ENCODE peak calls at places on chromosome 2, in five cellular contexts. X is HepG2, F is HCT116, V is H1, W is K562. U is an unnamed sample.

GRCh38 chr2:12341919-12342318 is 374.8 kb upstream of the TRIB2 start:
- DNase-seq in X (no peak), F (no peak), V (no peak), W (peak; percentile 61), U (no peak)

GRCh38 chr2:192004188-192004963 is 157.5 kb upstream of the CAVIN2 start:
- DNase-seq in X (peak; percentile 18), F (no peak), V (no peak), W (no peak), U (no peak)

GRCh38 chr2:68031546-68032160 is 31.2 kb downstream of the C1D start:
- DNase-seq in X (peak; percentile 64), F (peak; percentile 32), V (no peak), W (peak; percentile 64), U (peak; percentile 33)

GRCh38 chr2:232668805-232669444 is 28.2 kb upstream of the GIGYF2 start:
- DNase-seq in X (peak; percentile 38), F (peak; percentile 3), V (no peak), W (peak; percentile 26), U (no peak)

GRCh38 chr2:9309147-9309546 is 102.5 kb downstream of the ASAP2 start:
- DNase-seq in X (no peak), F (no peak), V (no peak), W (no peak), U (no peak)

GRCh38 chr2:108535380-108535677 is 1.1 kb downstream of the LIMS1 start:
- DNase-seq in X (no peak), F (no peak), V (no peak), W (no peak), U (no peak)

GRCh38 chr2:226618875-226619605 is 180.6 kb downstream of the IRS1 start:
- DNase-seq in X (peak; percentile 98), F (peak; percentile 27), V (no peak), W (no peak), U (no peak)

GRCh38 chr2:153986488-153987229 is 114.9 kb downstream of the GALNT13 start:
- DNase-seq in X (peak; percentile 10), F (peak; percentile 52), V (no peak), W (no peak), U (no peak)

GRCh38 chr2:99537910-99538485 is 48.2 kb upstream of the REV1 start:
- DNase-seq in X (no peak), F (no peak), V (no peak), W (no peak), U (no peak)

GRCh38 chr2:41922177-41922576 is 125.6 kb upstream of the PKDCC start:
- DNase-seq in X (no peak), F (no peak), V (no peak), W (peak; percentile 63), U (no peak)

GRCh38 chr2:60515751-60516226 is 37.7 kb downstream of the BCL11A start:
- DNase-seq in X (no peak), F (no peak), V (peak; percentile 39), W (no peak), U (no peak)

GRCh38 chr2:102886216-102886893 is 124.5 kb downstream of the TMEM182 start:
- DNase-seq in X (no peak), F (no peak), V (no peak), W (no peak), U (no peak)

GRCh38 chr2:154704991-154705390 is 6.5 kb downstream of the KCNJ3 start:
- DNase-seq in X (no peak), F (no peak), V (no peak), W (no peak), U (no peak)

GRCh38 chr2:150358468-150358807 is 129.0 kb downstream of the RND3 start:
- DNase-seq in X (no peak), F (no peak), V (no peak), W (no peak), U (no peak)

GRCh38 chr2:175855794-175856453 is 146.1 kb downstream of the LNPK start:
- DNase-seq in X (no peak), F (peak; percentile 18), V (no peak), W (no peak), U (no peak)

GRCh38 chr2:121136323-121136722 is 148.7 kb downstream of the TFCP2L1 start:
- DNase-seq in X (no peak), F (no peak), V (no peak), W (peak; percentile 16), U (no peak)

GRCh38 chr2:207617011-207617671 is 8.1 kb downstream of the METTL21A start:
- DNase-seq in X (no peak), F (peak; percentile 67), V (peak; percentile 29), W (no peak), U (peak; percentile 50)

GRCh38 chr2:98487806-98488189 is 43.1 kb downstream of the INPP4A start:
- DNase-seq in X (peak; percentile 66), F (peak; percentile 39), V (no peak), W (peak; percentile 61), U (no peak)

GRCh38 chr2:85709385-85709784 is 15.2 kb downstream of the GNLY start:
- DNase-seq in X (no peak), F (no peak), V (no peak), W (no peak), U (no peak)

GRCh38 chr2:216619411-216620393 is 13.5 kb upstream of the IGFBP2 start:
- DNase-seq in X (peak; percentile 62), F (no peak), V (peak; percentile 57), W (peak; percentile 6), U (no peak)

DNA sequence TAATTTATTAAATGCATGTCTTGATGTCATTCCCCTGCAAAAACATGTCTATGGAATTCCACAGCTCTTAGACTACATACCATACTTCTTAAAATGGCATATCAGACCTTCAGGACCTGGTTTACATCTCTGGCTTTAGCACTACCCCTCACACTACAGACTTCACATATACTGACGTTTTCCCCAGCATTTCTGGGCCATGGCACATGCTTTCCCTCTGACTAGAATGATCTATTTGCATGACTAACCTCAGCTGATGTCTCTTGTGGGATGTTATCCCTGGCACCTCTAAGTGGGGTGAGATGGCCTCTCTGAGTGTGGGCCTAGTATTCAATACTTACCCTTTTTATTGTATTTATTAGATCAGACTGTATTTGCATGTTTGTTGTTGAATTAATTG is 381.6 kb downstream of the ERBB4 start:
- DNase-seq in X (no peak), F (no peak), V (no peak), W (no peak), U (no peak)
- H3K4me3 ChIP-seq in X (no peak overlapping the region), F (no peak overlapping the region), V (no peak overlapping the region), W (no peak overlapping the region), U (no peak overlapping the region)

DNA sequence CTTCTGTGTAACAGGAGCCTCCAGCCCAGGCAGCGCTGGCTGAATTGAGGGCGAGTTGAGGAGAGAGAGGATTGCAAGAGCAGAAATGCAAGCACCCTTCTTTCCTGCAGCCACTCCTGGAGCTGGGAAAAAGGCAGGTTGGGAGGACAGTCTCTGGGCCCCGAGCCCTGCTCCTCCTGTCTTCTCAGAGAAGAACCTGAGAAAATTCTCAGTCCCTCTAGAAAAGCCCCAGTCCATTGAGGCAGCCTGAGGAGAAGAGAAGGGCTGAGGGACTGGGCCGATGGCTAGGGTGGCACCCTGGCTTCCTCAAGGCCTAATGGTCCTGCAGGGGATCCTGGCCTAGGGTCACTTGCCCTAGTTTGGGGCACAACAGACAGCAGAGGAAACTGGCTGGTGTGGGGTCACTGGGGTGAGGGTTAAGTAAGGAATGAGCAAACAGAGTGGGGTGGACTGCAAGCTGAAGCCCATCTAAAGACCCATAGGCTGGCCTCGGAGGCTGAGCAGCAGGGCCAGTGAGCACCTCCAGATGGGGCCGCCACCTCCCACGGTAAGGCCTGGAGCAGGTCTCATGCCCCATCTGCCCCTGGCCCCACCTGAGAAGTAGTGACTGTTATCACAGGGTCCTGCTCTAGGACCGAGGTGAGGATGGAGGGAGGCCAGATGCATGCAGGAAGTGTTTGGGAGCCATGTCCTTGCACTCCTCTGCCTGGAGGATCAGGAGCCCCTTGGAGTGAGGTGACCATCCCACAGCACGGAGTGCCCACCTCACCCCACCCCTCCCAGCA is 12.4 kb downstream of the CIB4 start:
- DNase-seq in X (no peak), F (no peak), V (no peak), W (no peak), U (no peak)
- TF ChIP-seq ZNF274 in X (no peak), F (no peak), V (no peak), W (no peak), U (no peak)

DNA sequence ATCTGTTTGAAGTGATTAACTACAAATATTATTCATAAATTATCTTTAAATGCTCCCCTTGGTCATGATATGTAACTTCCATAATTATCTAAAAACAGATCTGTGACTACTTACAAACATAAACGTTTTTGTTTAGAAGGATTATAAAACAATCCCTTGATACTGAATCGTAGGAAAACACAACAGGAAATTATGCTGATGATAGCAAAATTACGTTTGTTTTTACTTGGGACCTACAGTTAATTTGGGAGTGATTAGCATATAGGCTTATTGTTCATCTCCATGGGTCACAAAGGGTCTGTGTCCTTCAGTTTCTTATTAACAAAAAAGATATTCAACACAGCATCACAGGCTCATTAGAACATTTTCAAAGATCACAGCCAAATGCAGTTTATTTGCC is 4.3 kb downstream of the CCDC195 start:
- DNase-seq in X (no peak), F (no peak), V (no peak), W (no peak), U (no peak)
- H3K4me3 ChIP-seq in X (no peak overlapping the region), F (no peak overlapping the region), V (no peak overlapping the region), W (no peak overlapping the region), U (no peak overlapping the region)

GRCh38 chr2:172249986-172250385 is 147.3 kb upstream of the DLX2 start:
- DNase-seq in X (no peak), F (no peak), V (no peak), W (no peak), U (no peak)

GRCh38 chr2:172253190-172254052 is 150.7 kb upstream of the DLX2 start:
- DNase-seq in X (peak; percentile 91), F (peak; percentile 100), V (no peak), W (peak; percentile 68), U (no peak)

GRCh38 chr2:172250801-172251200 is 148.1 kb upstream of the DLX2 start:
- DNase-seq in X (no peak), F (no peak), V (no peak), W (no peak), U (no peak)

GRCh38 chr2:172251231-172251630 is 148.5 kb upstream of the DLX2 start:
- DNase-seq in X (no peak), F (no peak), V (no peak), W (no peak), U (no peak)

DNA sequence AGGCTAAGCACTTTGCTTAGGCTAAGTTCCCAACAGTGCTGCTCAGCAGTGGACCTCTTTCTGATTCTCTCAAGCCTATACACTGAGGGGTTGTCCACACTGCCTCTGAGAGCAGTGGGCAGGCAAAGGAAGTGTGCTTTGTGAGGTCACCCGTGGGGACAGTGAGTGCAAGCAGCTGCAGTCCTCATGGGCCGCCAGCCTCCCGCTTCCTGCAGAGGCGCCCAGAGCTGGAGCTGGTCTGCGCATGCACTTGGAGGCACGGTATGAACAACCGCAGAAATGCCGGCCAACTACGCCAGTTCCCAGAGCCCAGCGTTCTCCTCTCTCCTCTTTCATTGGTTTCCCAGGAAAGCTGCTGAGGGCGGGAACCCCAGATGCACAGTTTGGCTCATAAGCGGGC is 149.5 kb upstream of the DLX2 start:
- DNase-seq in X (no peak), F (no peak), V (no peak), W (peak; percentile 23), U (no peak)
- TF ChIP-seq ZNF274 in X (no peak), F (no peak), V (no peak), W (no peak), U (no peak)

GRCh38 chr2:156589381-156590079 is 153.4 kb downstream of the GPD2 start:
- DNase-seq in X (peak; percentile 31), F (peak; percentile 27), V (no peak), W (peak; percentile 64), U (peak; percentile 36)
- H3K4me3 ChIP-seq in X (no peak overlapping the region), F (no peak overlapping the region), V (no peak overlapping the region), W (no peak overlapping the region), U (no peak overlapping the region)